ENCODE peak calls at places on chromosomes 1 and 21, in seven cellular contexts. N, G, Q, S, J, D and M are unnamed samples.
A peak's percentile ranks its signal among the peaks of the same experiment; 100 is the strongest.

GRCh38 chr1:116157096-116157495 is 45.9 kb downstream of the MAB21L3 start:
- DNase-seq in N (no peak), G (no peak), Q (no peak), S (no peak), J (no peak), D (no peak), M (no peak)

GRCh38 chr1:23118407-23118806 is 50.2 kb downstream of the LUZP1 start:
- DNase-seq in N (no peak), G (no peak), Q (no peak), S (no peak), J (no peak), D (no peak), M (no peak)

GRCh38 chr1:66758247-66758755 is 6.0 kb downstream of the DYNLT5 start:
- DNase-seq in N (no peak), G (peak; percentile 31), Q (no peak), S (no peak), J (peak; percentile 7), D (no peak), M (no peak)

GRCh38 chr1:22888320-22889075 is 84.2 kb downstream of the LACTBL1 start:
- DNase-seq in N (no peak), G (peak; percentile 77), Q (no peak), S (no peak), J (peak; percentile 70), D (no peak), M (no peak)

GRCh38 chr21:37532868-37533780 is 166.6 kb downstream of the DYRK1A start:
- DNase-seq in N (peak; percentile 49), G (peak; percentile 61), Q (no peak), S (no peak), J (peak; percentile 68), D (peak; percentile 47), M (peak; percentile 92)

GRCh38 chr21:26072891-26073615 is 97.5 kb downstream of the APP start:
- DNase-seq in N (no peak), G (peak; percentile 87), Q (no peak), S (no peak), J (peak; percentile 85), D (no peak), M (peak; percentile 71)

GRCh38 chr1:30919025-30919881 is 10.7 kb upstream of the SDC3 start:
- DNase-seq in N (peak; percentile 90), G (peak; percentile 81), Q (peak; percentile 21), S (no peak), J (peak; percentile 76), D (peak; percentile 38), M (no peak)

GRCh38 chr1:169364948-169365347 is 2.6 kb downstream of the NME7 start:
- DNase-seq in N (no peak), G (no peak), Q (no peak), S (no peak), J (no peak), D (no peak), M (peak; percentile 90)

GRCh38 chr1:80417651-80418050 is 1383.1 kb upstream of the ADGRL2 start:
- DNase-seq in N (peak; percentile 26), G (peak; percentile 54), Q (no peak), S (no peak), J (no peak), D (no peak), M (peak; percentile 85)

GRCh38 chr1:201790261-201790660 is 38.7 kb upstream of the IPO9 start:
- DNase-seq in N (no peak), G (peak; percentile 63), Q (no peak), S (no peak), J (peak; percentile 71), D (no peak), M (no peak)

GRCh38 chr1:116288201-116288598 is 84.8 kb upstream of the ATP1A1 start:
- DNase-seq in N (no peak), G (no peak), Q (no peak), S (no peak), J (no peak), D (no peak), M (no peak)

GRCh38 chr1:118948351-118948750 is 39.8 kb downstream of the TBX15 start:
- DNase-seq in N (no peak), G (no peak), Q (no peak), S (no peak), J (no peak), D (no peak), M (no peak)
- H3K27me3 ChIP-seq in N (no peaks in the 10 kb centered on the region), G (peaks cover 4% of the 10 kb centered on the region), Q (no peaks in the 10 kb centered on the region), S (no peaks in the 10 kb centered on the region), J (no peaks in the 10 kb centered on the region), D (no peaks in the 10 kb centered on the region), M (no peaks in the 10 kb centered on the region)

GRCh38 chr1:20479840-20480239 is 6.2 kb downstream of the CAMK2N1 start:
- DNase-seq in N (no peak), G (no peak), Q (no peak), S (no peak), J (no peak), D (no peak), M (no peak)
- H3K23ac ChIP-seq in N (no peak overlapping the region), G (no peak overlapping the region), Q (no peak overlapping the region), S (no peak overlapping the region), J (no peak overlapping the region), D (no peak overlapping the region), M (no peak overlapping the region)

GRCh38 chr21:18147678-18148077 is 97.0 kb upstream of the CHODL start:
- DNase-seq in N (no peak), G (no peak), Q (no peak), S (no peak), J (peak; percentile 85), D (no peak), M (no peak)

GRCh38 chr21:18155508-18156193 is 89.0 kb upstream of the CHODL start:
- DNase-seq in N (peak; percentile 48), G (no peak), Q (no peak), S (peak; percentile 26), J (peak; percentile 85), D (no peak), M (no peak)

GRCh38 chr21:18153063-18153462 is 91.6 kb upstream of the CHODL start:
- DNase-seq in N (no peak), G (no peak), Q (no peak), S (no peak), J (peak; percentile 26), D (no peak), M (no peak)

GRCh38 chr21:18151046-18151445 is 93.6 kb upstream of the CHODL start:
- DNase-seq in N (no peak), G (no peak), Q (no peak), S (no peak), J (no peak), D (no peak), M (peak; percentile 59)
- H3K27me3 ChIP-seq in N (no peaks in the 10 kb centered on the region), G (no peaks in the 10 kb centered on the region), Q (no peaks in the 10 kb centered on the region), S (no peaks in the 10 kb centered on the region), J (no peaks in the 10 kb centered on the region), D (no peaks in the 10 kb centered on the region), M (no peaks in the 10 kb centered on the region)

GRCh38 chr21:43313221-43313938 is 113.6 kb downstream of the SIK1 start:
- DNase-seq in N (no peak), G (no peak), Q (no peak), S (no peak), J (no peak), D (no peak), M (no peak)
- H3K23ac ChIP-seq in N (no peak overlapping the region), G (no peak overlapping the region), Q (no peak overlapping the region), S (no peak overlapping the region), J (no peak overlapping the region), D (no peak overlapping the region), M (no peak overlapping the region)

DNA sequence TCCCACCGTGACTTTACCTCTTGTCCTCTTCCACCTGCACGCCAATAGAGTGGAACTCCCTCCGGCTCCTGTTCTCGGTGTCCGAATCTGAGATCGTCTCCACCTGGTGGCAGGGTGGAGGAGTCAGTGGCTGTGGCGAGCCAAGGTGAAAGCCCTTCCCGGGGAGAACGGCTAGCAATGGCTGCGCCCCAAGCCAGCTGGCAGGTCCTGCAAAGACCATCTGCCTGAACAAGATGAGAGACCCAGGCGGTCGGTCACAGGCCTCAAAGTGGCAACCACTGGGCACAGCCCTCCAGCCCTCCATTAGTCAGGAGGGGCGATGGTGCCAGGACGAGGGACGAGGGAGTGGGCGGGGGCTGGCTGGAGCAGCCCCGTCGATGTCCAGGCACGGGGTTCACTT is 25.4 kb upstream of the SMIM12 start:
- DNase-seq in N (peak; percentile 67), G (no peak), Q (peak; percentile 79), S (no peak), J (no peak), D (peak; percentile 83), M (no peak)
- H3K27me3 ChIP-seq in N (no peaks in the 10 kb centered on the region), G (peaks cover 27% of the 10 kb centered on the region), Q (no peaks in the 10 kb centered on the region), S (peaks cover 22% of the 10 kb centered on the region), J (peaks cover 56% of the 10 kb centered on the region), D (peaks cover 14% of the 10 kb centered on the region), M (peaks cover 17% of the 10 kb centered on the region)